ENCODE peak calls at places on chromosomes 16 and 17, in seven cellular contexts. One of them, this sample, is unnamed.

GRCh38 chr17:63436523-63437110 is 9.5 kb downstream of the CYB561 start:
- DNase-seq in Calu3: no peak
- DNase-seq in psoas muscle: peak
- DNase-seq in heart left ventricle: no peak
- DNase-seq in endodermal cell: peak
- DNase-seq in progenitor cell of endocrine pancreas: no peak
- DNase-seq in thoracic aorta: no peak
- DNase-seq in this sample: no peak

GRCh38 chr16:84303023-84303422 is 8.3 kb downstream of the WFDC1 start:
- DNase-seq in Calu3: no peak
- DNase-seq in psoas muscle: no peak
- DNase-seq in heart left ventricle: no peak
- DNase-seq in endodermal cell: no peak
- DNase-seq in progenitor cell of endocrine pancreas: no peak
- DNase-seq in thoracic aorta: no peak
- DNase-seq in this sample: no peak

GRCh38 chr16:8310356-8310755 is 280.0 kb downstream of the TMEM114 start:
- DNase-seq in Calu3: no peak
- DNase-seq in psoas muscle: no peak
- DNase-seq in heart left ventricle: no peak
- DNase-seq in endodermal cell: no peak
- DNase-seq in progenitor cell of endocrine pancreas: no peak
- DNase-seq in thoracic aorta: no peak
- DNase-seq in this sample: no peak

GRCh38 chr16:54921229-54921824 is 9.3 kb upstream of the IRX5 start:
- DNase-seq in Calu3: no peak
- DNase-seq in psoas muscle: no peak
- DNase-seq in heart left ventricle: no peak
- DNase-seq in endodermal cell: no peak
- DNase-seq in progenitor cell of endocrine pancreas: no peak
- DNase-seq in thoracic aorta: no peak
- DNase-seq in this sample: no peak

GRCh38 chr17:31371511-31372097 is 19.9 kb upstream of the RAB11FIP4 start:
- DNase-seq in Calu3: no peak
- DNase-seq in psoas muscle: no peak
- DNase-seq in heart left ventricle: no peak
- DNase-seq in endodermal cell: no peak
- DNase-seq in progenitor cell of endocrine pancreas: no peak
- DNase-seq in thoracic aorta: no peak
- DNase-seq in this sample: no peak

GRCh38 chr17:39632153-39632941 is 4.6 kb upstream of the STARD3 start:
- DNase-seq in Calu3: no peak
- DNase-seq in psoas muscle: no peak
- DNase-seq in heart left ventricle: no peak
- DNase-seq in endodermal cell: peak
- DNase-seq in progenitor cell of endocrine pancreas: no peak
- DNase-seq in thoracic aorta: no peak
- DNase-seq in this sample: no peak

GRCh38 chr17:1782171-1782567 is 20.3 kb downstream of the SERPINF1 start:
- DNase-seq in Calu3: no peak
- DNase-seq in psoas muscle: peak
- DNase-seq in heart left ventricle: no peak
- DNase-seq in endodermal cell: no peak
- DNase-seq in progenitor cell of endocrine pancreas: no peak
- DNase-seq in thoracic aorta: no peak
- DNase-seq in this sample: no peak

GRCh38 chr17:38872671-38873385 is 3.0 kb downstream of the LASP1 start:
- DNase-seq in Calu3: no peak
- DNase-seq in psoas muscle: no peak
- DNase-seq in heart left ventricle: no peak
- DNase-seq in endodermal cell: peak
- DNase-seq in progenitor cell of endocrine pancreas: no peak
- DNase-seq in thoracic aorta: no peak
- DNase-seq in this sample: no peak

GRCh38 chr16:9055661-9056060 is 35.8 kb upstream of the HAPSTR1 start:
- DNase-seq in Calu3: no peak
- DNase-seq in psoas muscle: no peak
- DNase-seq in heart left ventricle: no peak
- DNase-seq in endodermal cell: no peak
- DNase-seq in progenitor cell of endocrine pancreas: no peak
- DNase-seq in thoracic aorta: no peak
- DNase-seq in this sample: no peak

GRCh38 chr17:56881685-56882295 is 32.1 kb downstream of the TRIM25 start:
- DNase-seq in Calu3: no peak
- DNase-seq in psoas muscle: no peak
- DNase-seq in heart left ventricle: no peak
- DNase-seq in endodermal cell: no peak
- DNase-seq in progenitor cell of endocrine pancreas: no peak
- DNase-seq in thoracic aorta: no peak
- DNase-seq in this sample: no peak

GRCh38 chr16:61862756-61863155 is 173.5 kb downstream of the CDH8 start:
- DNase-seq in Calu3: no peak
- DNase-seq in psoas muscle: no peak
- DNase-seq in heart left ventricle: no peak
- DNase-seq in endodermal cell: no peak
- DNase-seq in progenitor cell of endocrine pancreas: no peak
- DNase-seq in thoracic aorta: no peak
- DNase-seq in this sample: no peak

GRCh38 chr17:74457146-74457819 is 9.2 kb upstream of the CD300A start:
- DNase-seq in Calu3: peak
- DNase-seq in psoas muscle: peak
- DNase-seq in heart left ventricle: peak
- DNase-seq in endodermal cell: peak
- DNase-seq in progenitor cell of endocrine pancreas: peak
- DNase-seq in thoracic aorta: peak
- DNase-seq in this sample: peak

GRCh38 chr16:69260506-69260905 is 50.6 kb upstream of the VPS4A start:
- DNase-seq in Calu3: no peak
- DNase-seq in psoas muscle: no peak
- DNase-seq in heart left ventricle: no peak
- DNase-seq in endodermal cell: no peak
- DNase-seq in progenitor cell of endocrine pancreas: no peak
- DNase-seq in thoracic aorta: no peak
- DNase-seq in this sample: no peak

DNA sequence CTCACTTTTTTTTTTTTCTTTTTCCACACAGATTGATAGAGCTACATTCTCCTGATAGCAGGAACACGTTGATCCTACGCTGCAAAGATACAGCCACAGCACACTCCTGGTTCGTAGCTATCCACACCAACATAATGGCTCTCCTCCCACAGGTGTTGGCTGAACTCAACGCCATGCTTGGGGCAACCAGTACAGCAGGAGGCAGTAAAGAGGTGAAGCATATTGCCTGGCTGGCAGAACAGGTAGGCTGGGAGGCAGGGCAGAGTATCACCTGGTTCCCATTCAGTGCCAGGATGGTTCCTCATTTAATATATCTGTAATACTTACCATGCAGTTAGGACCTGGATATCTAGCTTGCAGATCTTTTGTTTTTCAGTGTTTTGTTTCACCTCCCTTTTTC is 51.1 kb upstream of the VPS4A start:
- DNase-seq in Calu3: no peak
- DNase-seq in psoas muscle: no peak
- DNase-seq in heart left ventricle: no peak
- DNase-seq in endodermal cell: peak
- DNase-seq in progenitor cell of endocrine pancreas: no peak
- DNase-seq in thoracic aorta: no peak
- DNase-seq in this sample: no peak
- TF ChIP-seq CTCF in Calu3: no peak
- TF ChIP-seq CTCF in psoas muscle: no peak
- TF ChIP-seq CTCF in heart left ventricle: no peak
- TF ChIP-seq CTCF in endodermal cell: peak
- TF ChIP-seq CTCF in progenitor cell of endocrine pancreas: no peak
- TF ChIP-seq CTCF in thoracic aorta: no peak
- TF ChIP-seq CTCF in this sample: no peak

DNA sequence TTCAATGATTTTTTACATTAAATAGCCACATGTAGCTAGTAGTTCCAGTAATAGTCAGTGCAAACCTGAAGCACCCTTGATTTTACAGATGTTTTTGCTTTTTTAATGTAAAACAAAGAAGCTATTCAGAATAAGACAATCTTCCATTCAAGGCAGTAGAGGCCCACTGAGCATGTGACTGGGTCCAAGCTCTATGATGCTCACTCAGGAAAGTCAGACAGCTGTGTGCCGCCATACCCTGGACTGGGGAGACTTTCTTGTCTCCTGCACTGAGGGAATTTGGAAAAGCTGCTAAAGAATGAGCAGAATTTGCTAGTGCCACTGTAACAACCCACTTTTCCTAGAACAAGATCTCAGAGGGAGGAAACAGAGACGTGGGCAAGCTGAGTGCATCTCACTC is 11.5 kb downstream of the CENPN start:
- DNase-seq in Calu3: no peak
- DNase-seq in psoas muscle: no peak
- DNase-seq in heart left ventricle: no peak
- DNase-seq in endodermal cell: no peak
- DNase-seq in progenitor cell of endocrine pancreas: no peak
- DNase-seq in thoracic aorta: no peak
- DNase-seq in this sample: no peak
- TF ChIP-seq CTCF in Calu3: no peak
- TF ChIP-seq CTCF in psoas muscle: no peak
- TF ChIP-seq CTCF in heart left ventricle: no peak
- TF ChIP-seq CTCF in endodermal cell: no peak
- TF ChIP-seq CTCF in progenitor cell of endocrine pancreas: no peak
- TF ChIP-seq CTCF in thoracic aorta: no peak
- TF ChIP-seq CTCF in this sample: no peak

GRCh38 chr17:42766124-42766523 is 5.1 kb downstream of the RAMP2 start:
- DNase-seq in Calu3: no peak
- DNase-seq in psoas muscle: no peak
- DNase-seq in heart left ventricle: no peak
- DNase-seq in endodermal cell: no peak
- DNase-seq in progenitor cell of endocrine pancreas: no peak
- DNase-seq in thoracic aorta: no peak
- DNase-seq in this sample: no peak

GRCh38 chr17:42759982-42760651 is 910 bp upstream of the RAMP2 start:
- DNase-seq in Calu3: no peak
- DNase-seq in psoas muscle: no peak
- DNase-seq in heart left ventricle: no peak
- DNase-seq in endodermal cell: no peak
- DNase-seq in progenitor cell of endocrine pancreas: no peak
- DNase-seq in thoracic aorta: no peak
- DNase-seq in this sample: no peak

GRCh38 chr17:42761638-42762037 is 611 bp downstream of the RAMP2 start:
- DNase-seq in Calu3: no peak
- DNase-seq in psoas muscle: no peak
- DNase-seq in heart left ventricle: no peak
- DNase-seq in endodermal cell: peak
- DNase-seq in progenitor cell of endocrine pancreas: no peak
- DNase-seq in thoracic aorta: no peak
- DNase-seq in this sample: no peak

GRCh38 chr17:42760652-42761581 is at the start of gene RAMP2:
- DNase-seq in Calu3: peak
- DNase-seq in psoas muscle: peak
- DNase-seq in heart left ventricle: no peak
- DNase-seq in endodermal cell: peak
- DNase-seq in progenitor cell of endocrine pancreas: no peak
- DNase-seq in thoracic aorta: no peak
- DNase-seq in this sample: peak
- TF ChIP-seq CTCF in Calu3: no peak
- TF ChIP-seq CTCF in psoas muscle: no peak
- TF ChIP-seq CTCF in heart left ventricle: no peak
- TF ChIP-seq CTCF in endodermal cell: no peak
- TF ChIP-seq CTCF in progenitor cell of endocrine pancreas: no peak
- TF ChIP-seq CTCF in thoracic aorta: no peak
- TF ChIP-seq CTCF in this sample: peak

DNA sequence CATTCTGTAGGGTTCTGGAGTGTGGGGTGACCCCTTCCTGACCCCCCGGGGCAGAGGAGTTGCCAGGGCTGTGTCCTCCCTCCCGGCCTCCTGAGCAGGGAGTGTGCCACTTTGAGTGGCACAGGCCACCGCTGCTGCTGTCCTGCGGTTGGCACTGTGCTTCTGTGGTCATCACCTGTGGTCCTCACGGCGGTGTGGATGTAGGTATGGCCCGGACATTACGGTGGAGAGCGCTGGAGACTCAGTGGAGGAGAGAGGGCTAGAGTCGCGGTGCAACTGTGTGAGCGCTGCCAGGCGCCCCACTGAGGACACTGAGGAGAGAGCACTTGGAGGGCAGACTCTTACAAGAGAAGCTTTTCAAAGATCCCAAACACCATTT is 39.1 kb downstream of the PGS1 start:
- DNase-seq in Calu3: no peak
- DNase-seq in psoas muscle: peak
- DNase-seq in heart left ventricle: no peak
- DNase-seq in endodermal cell: no peak
- DNase-seq in progenitor cell of endocrine pancreas: no peak
- DNase-seq in thoracic aorta: no peak
- DNase-seq in this sample: no peak
- TF ChIP-seq CTCF in Calu3: no peak
- TF ChIP-seq CTCF in psoas muscle: no peak
- TF ChIP-seq CTCF in heart left ventricle: no peak
- TF ChIP-seq CTCF in endodermal cell: no peak
- TF ChIP-seq CTCF in progenitor cell of endocrine pancreas: no peak
- TF ChIP-seq CTCF in thoracic aorta: no peak
- TF ChIP-seq CTCF in this sample: no peak

GRCh38 chr17:67246648-67247415 is 1.8 kb upstream of the HELZ start:
- DNase-seq in Calu3: peak
- DNase-seq in psoas muscle: peak
- DNase-seq in heart left ventricle: no peak
- DNase-seq in endodermal cell: peak
- DNase-seq in progenitor cell of endocrine pancreas: peak
- DNase-seq in thoracic aorta: no peak
- DNase-seq in this sample: peak

GRCh38 chr17:67244621-67245072 is 349 bp downstream of the HELZ start:
- DNase-seq in Calu3: peak
- DNase-seq in psoas muscle: peak
- DNase-seq in heart left ventricle: peak
- DNase-seq in endodermal cell: no peak
- DNase-seq in progenitor cell of endocrine pancreas: no peak
- DNase-seq in thoracic aorta: no peak
- DNase-seq in this sample: no peak

GRCh38 chr17:67245073-67245693 is at the start of gene HELZ:
- DNase-seq in Calu3: peak
- DNase-seq in psoas muscle: peak
- DNase-seq in heart left ventricle: peak
- DNase-seq in endodermal cell: peak
- DNase-seq in progenitor cell of endocrine pancreas: peak
- DNase-seq in thoracic aorta: no peak
- DNase-seq in this sample: peak

GRCh38 chr17:67246398-67246647 is 1.3 kb upstream of the HELZ start:
- DNase-seq in Calu3: no peak
- DNase-seq in psoas muscle: no peak
- DNase-seq in heart left ventricle: no peak
- DNase-seq in endodermal cell: no peak
- DNase-seq in progenitor cell of endocrine pancreas: no peak
- DNase-seq in thoracic aorta: no peak
- DNase-seq in this sample: no peak

DNA sequence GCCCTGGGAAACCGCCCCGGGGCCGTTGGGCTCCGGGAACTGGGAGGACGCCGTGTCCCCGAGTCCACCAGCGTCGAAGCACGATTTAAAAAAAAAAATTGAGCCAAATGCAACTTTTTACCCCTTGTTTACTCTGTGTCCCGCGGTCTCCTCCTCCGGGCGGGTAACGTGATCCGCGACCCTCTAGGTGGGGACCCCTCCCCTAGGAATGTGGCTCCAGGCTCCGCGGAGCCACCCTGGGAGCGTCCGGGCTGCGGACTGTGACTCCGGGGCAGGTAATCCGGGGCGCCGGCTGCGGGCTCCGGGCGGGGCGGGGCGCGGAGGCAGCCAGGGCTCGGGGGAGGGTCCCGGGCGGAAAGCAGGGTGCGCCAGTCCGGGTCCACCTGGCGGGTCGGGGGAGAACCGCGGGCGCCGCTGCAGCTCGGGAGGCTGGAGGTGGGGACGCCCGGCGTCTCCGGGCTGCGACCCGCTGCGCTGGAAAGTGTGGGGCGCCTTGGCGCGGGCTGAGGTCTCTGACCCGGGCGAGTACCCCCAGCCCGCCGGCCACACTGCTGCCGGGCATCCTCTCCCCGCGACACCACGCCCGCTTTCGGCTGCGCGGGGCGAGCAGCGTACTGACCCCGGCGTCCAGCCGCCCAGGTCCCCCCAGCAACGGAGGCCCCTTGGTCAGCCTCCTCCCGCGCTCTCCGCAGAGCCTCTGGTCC is 850 bp upstream of the HELZ start:
- DNase-seq in Calu3: peak
- DNase-seq in psoas muscle: peak
- DNase-seq in heart left ventricle: peak
- DNase-seq in endodermal cell: peak
- DNase-seq in progenitor cell of endocrine pancreas: peak
- DNase-seq in thoracic aorta: no peak
- DNase-seq in this sample: peak
- TF ChIP-seq CTCF in Calu3: no peak
- TF ChIP-seq CTCF in psoas muscle: peak
- TF ChIP-seq CTCF in heart left ventricle: no peak
- TF ChIP-seq CTCF in endodermal cell: peak
- TF ChIP-seq CTCF in progenitor cell of endocrine pancreas: peak
- TF ChIP-seq CTCF in thoracic aorta: peak
- TF ChIP-seq CTCF in this sample: no peak